ENCODE peak calls at places on chromosomes 4 and X, in ten cellular contexts. B is heart left ventricle, Y is lower lobe of right lung, O is A549, E is mammary epithelial cell, F is kidney epithelial cell, L is epithelial cell of esophagus, K is ovary, U is AG04449, C is progenitor cell of endocrine pancreas. N is an unnamed sample.

GRCh38 chrX:39950035-39950688 is 147.6 kb downstream of the BCOR start:
- DNase-seq in B (no peak), Y (no peak), O (no peak), E (peak), F (no peak), L (no peak), K (no peak), U (no peak), C (no peak), N (no peak)

GRCh38 chr4:26372525-26373172 is 51.8 kb downstream of the RBPJ start:
- DNase-seq in B (no peak), Y (no peak), O (no peak), E (peak), F (peak), L (peak), K (no peak), U (peak), C (no peak), N (no peak)

GRCh38 chr4:109890076-109890475 is 22.6 kb upstream of the EGF start:
- DNase-seq in B (no peak), Y (no peak), O (no peak), E (no peak), F (no peak), L (no peak), K (no peak), U (no peak), C (no peak), N (no peak)

GRCh38 chrX:1914606-1915365 is 299.9 kb downstream of the ASMT start:
- DNase-seq in B (no peak), Y (no peak), O (no peak), E (no peak), F (no peak), L (no peak), K (no peak), U (no peak), C (no peak), N (no peak)

GRCh38 chrX:56978172-56978571 is 17.2 kb downstream of the SPIN3 start:
- DNase-seq in B (no peak), Y (no peak), O (peak), E (peak), F (no peak), L (peak), K (no peak), U (no peak), C (no peak), N (no peak)

GRCh38 chrX:138127314-138127713 is 561.4 kb downstream of the ZIC3 start:
- DNase-seq in B (no peak), Y (no peak), O (no peak), E (peak), F (no peak), L (peak), K (no peak), U (no peak), C (no peak), N (no peak)

GRCh38 chrX:117301086-117301485 is 815.5 kb downstream of the KLHL13 start:
- DNase-seq in B (no peak), Y (no peak), O (no peak), E (no peak), F (no peak), L (no peak), K (no peak), U (no peak), C (no peak), N (no peak)

GRCh38 chrX:10922158-10922557 is 189.0 kb upstream of the HCCS start:
- DNase-seq in B (no peak), Y (no peak), O (no peak), E (peak), F (peak), L (peak), K (no peak), U (peak), C (no peak), N (no peak)

GRCh38 chrX:37815366-37815765 is 32.0 kb downstream of the DYNLT3 start:
- DNase-seq in B (no peak), Y (no peak), O (no peak), E (no peak), F (no peak), L (no peak), K (no peak), U (no peak), C (no peak), N (no peak)

GRCh38 chr4:94827481-94828110 is 69.8 kb downstream of the BMPR1B start:
- DNase-seq in B (no peak), Y (no peak), O (peak), E (peak), F (peak), L (peak), K (no peak), U (peak), C (no peak), N (no peak)

GRCh38 chr4:7904108-7904516 is 35.5 kb downstream of the AFAP1 start:
- DNase-seq in B (no peak), Y (no peak), O (no peak), E (no peak), F (no peak), L (peak), K (no peak), U (peak), C (no peak), N (no peak)

GRCh38 chr4:129446074-129446473 is 350.1 kb downstream of the C4orf33 start:
- DNase-seq in B (no peak), Y (peak), O (no peak), E (peak), F (no peak), L (no peak), K (no peak), U (no peak), C (no peak), N (no peak)

GRCh38 chrX:75746891-75747639 is 38.0 kb downstream of the MAGEE2 start:
- DNase-seq in B (peak), Y (peak), O (peak), E (no peak), F (no peak), L (peak), K (peak), U (no peak), C (peak), N (no peak)

GRCh38 chrX:66015152-66015827 is 24.6 kb downstream of the VSIG4 start:
- DNase-seq in B (peak), Y (peak), O (no peak), E (no peak), F (no peak), L (no peak), K (no peak), U (no peak), C (no peak), N (no peak)

GRCh38 chr4:72567821-72568620 is 1.0 kb downstream of the ADAMTS3 start:
- DNase-seq in B (peak), Y (peak), O (peak), E (peak), F (peak), L (peak), K (peak), U (no peak), C (peak), N (peak)

GRCh38 chrX:11789809-11790208 is 31.8 kb downstream of the MSL3 start:
- DNase-seq in B (no peak), Y (no peak), O (no peak), E (no peak), F (no peak), L (no peak), K (no peak), U (no peak), C (no peak), N (no peak)

GRCh38 chrX:123084797-123085196 is 99.3 kb upstream of the GRIA3 start:
- DNase-seq in B (no peak), Y (no peak), O (no peak), E (peak), F (peak), L (peak), K (no peak), U (peak), C (no peak), N (no peak)

GRCh38 chr4:103450693-103451092 is 252.6 kb upstream of the CENPE start:
- DNase-seq in B (no peak), Y (no peak), O (no peak), E (no peak), F (no peak), L (peak), K (no peak), U (no peak), C (no peak), N (no peak)

GRCh38 chr4:86895692-86896488 is 3.7 kb upstream of the C4orf36 start:
- DNase-seq in B (no peak), Y (no peak), O (peak), E (peak), F (peak), L (peak), K (no peak), U (peak), C (no peak), N (no peak)

GRCh38 chr4:183959349-183959748 is 54.2 kb downstream of the STOX2 start:
- DNase-seq in B (no peak), Y (no peak), O (no peak), E (no peak), F (no peak), L (no peak), K (no peak), U (no peak), C (no peak), N (no peak)

GRCh38 chr4:165716472-165716871 is 156.6 kb upstream of the TLL1 start:
- DNase-seq in B (peak), Y (no peak), O (no peak), E (no peak), F (no peak), L (peak), K (no peak), U (no peak), C (no peak), N (no peak)

GRCh38 chr4:76308548-76308947 is 2.0 kb downstream of the STBD1 start:
- DNase-seq in B (peak), Y (no peak), O (no peak), E (no peak), F (no peak), L (no peak), K (peak), U (no peak), C (no peak), N (no peak)

GRCh38 chrX:16039834-16040233 is 83.5 kb upstream of the GRPR start:
- DNase-seq in B (no peak), Y (no peak), O (no peak), E (no peak), F (no peak), L (no peak), K (no peak), U (no peak), C (no peak), N (no peak)

GRCh38 chr4:124887738-124888137 is 175.2 kb upstream of the ANKRD50 start:
- DNase-seq in B (no peak), Y (no peak), O (no peak), E (no peak), F (no peak), L (peak), K (no peak), U (no peak), C (no peak), N (no peak)

GRCh38 chr4:124890522-124890921 is 178.0 kb upstream of the ANKRD50 start:
- DNase-seq in B (no peak), Y (no peak), O (no peak), E (no peak), F (no peak), L (peak), K (no peak), U (no peak), C (no peak), N (no peak)
- TF ChIP-seq CTCF in B (no peak), Y (no peak), O (no peak), E (no peak), F (no peak), L (no peak), K (no peak), U (no peak), C (no peak), N (no peak)

GRCh38 chr4:73852771-73853170 is 325 bp upstream of the PF4V1 start:
- DNase-seq in B (no peak), Y (no peak), O (no peak), E (no peak), F (no peak), L (no peak), K (no peak), U (no peak), C (no peak), N (no peak)

GRCh38 chr4:73851293-73851692 is 1.8 kb upstream of the PF4V1 start:
- DNase-seq in B (no peak), Y (no peak), O (no peak), E (no peak), F (no peak), L (no peak), K (no peak), U (no peak), C (no peak), N (no peak)

GRCh38 chr4:73855406-73855805 is 2.3 kb downstream of the PF4V1 start:
- DNase-seq in B (no peak), Y (no peak), O (no peak), E (no peak), F (no peak), L (peak), K (no peak), U (no peak), C (no peak), N (no peak)

GRCh38 chr4:73853718-73854473 is 800 bp downstream of the PF4V1 start:
- DNase-seq in B (no peak), Y (no peak), O (no peak), E (no peak), F (no peak), L (no peak), K (no peak), U (no peak), C (no peak), N (no peak)

GRCh38 chr4:73853246-73853704 is at the start of gene PF4V1:
- DNase-seq in B (peak), Y (peak), O (no peak), E (no peak), F (no peak), L (no peak), K (no peak), U (no peak), C (peak), N (no peak)
- TF ChIP-seq CTCF in B (no peak), Y (peak), O (no peak), E (peak), F (peak), L (peak), K (no peak), U (peak), C (peak), N (no peak)

GRCh38 chr4:139227729-139228404 is 50.8 kb upstream of the ELF2 start:
- DNase-seq in B (no peak), Y (no peak), O (no peak), E (no peak), F (no peak), L (peak), K (no peak), U (no peak), C (no peak), N (no peak)
- TF ChIP-seq CTCF in B (no peak), Y (no peak), O (no peak), E (peak), F (no peak), L (peak), K (no peak), U (no peak), C (no peak), N (no peak)

GRCh38 chr4:182715548-182715947 is 201.6 kb downstream of the DCTD start:
- DNase-seq in B (no peak), Y (no peak), O (no peak), E (no peak), F (no peak), L (no peak), K (no peak), U (no peak), C (no peak), N (no peak)

GRCh38 chr4:182716207-182716606 is 201.0 kb downstream of the DCTD start:
- DNase-seq in B (no peak), Y (no peak), O (no peak), E (no peak), F (no peak), L (no peak), K (no peak), U (no peak), C (no peak), N (no peak)

DNA sequence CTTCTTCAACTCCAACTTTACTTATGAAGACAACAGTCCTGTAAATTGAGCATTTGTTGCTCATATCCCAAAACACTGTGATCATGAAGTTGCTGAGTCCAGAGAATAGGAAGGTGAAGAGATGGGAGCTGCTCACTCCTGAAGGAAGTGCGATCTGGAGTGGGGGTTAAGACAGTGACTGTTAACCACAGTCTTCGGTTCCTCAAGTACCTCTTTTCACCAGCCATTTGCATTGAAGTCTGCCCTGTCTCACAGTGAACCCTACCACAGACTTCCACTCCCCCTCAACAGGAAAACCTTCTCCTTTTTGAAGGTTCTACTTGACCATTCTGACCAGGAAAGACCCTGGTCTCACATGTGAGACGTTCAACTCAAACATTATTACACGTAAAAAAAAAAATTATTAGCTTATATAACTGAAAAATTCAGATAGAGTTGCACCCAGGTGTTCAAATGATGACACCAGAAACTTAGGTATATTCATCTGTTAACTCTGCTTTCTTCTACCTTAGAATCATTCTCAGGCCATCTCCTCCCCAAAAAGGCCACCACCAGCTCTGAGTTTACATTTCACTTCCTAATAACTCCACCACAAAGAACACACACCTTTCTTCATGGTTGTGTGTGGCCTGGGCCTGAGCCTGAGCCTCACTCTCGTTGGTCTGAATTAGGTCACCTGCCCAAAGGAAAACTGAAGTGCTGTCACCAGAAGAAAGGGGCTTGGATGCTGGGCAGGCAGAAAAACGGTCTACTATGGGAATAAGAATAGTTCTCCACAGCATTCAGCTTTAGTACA is 199.2 kb downstream of the DCTD start:
- DNase-seq in B (no peak), Y (no peak), O (no peak), E (no peak), F (no peak), L (no peak), K (no peak), U (no peak), C (no peak), N (no peak)
- TF ChIP-seq CTCF in B (no peak), Y (no peak), O (no peak), E (no peak), F (no peak), L (no peak), K (no peak), U (no peak), C (no peak), N (no peak)

N was measured in type B pancreatic cell.